ENCODE peak calls at places on chromosomes 3 and 15, in ten cellular contexts. M, W, E, N, L, O, G, X, K and B are unnamed samples.
A peak's percentile ranks its signal among the peaks of the same experiment; 100 is the strongest.

GRCh38 chr3:32249184-32249782 is 10.8 kb downstream of the CMTM8 start:
- DNase-seq in M (no peak), W (no peak), E (peak; percentile 87), N (no peak), L (peak; percentile 43), O (no peak), G (no peak), X (no peak), K (no peak), B (no peak)

GRCh38 chr3:28761380-28761779 is 412.8 kb upstream of the AZI2 start:
- DNase-seq in M (no peak), W (no peak), E (no peak), N (no peak), L (no peak), O (no peak), G (no peak), X (no peak), K (no peak), B (no peak)

GRCh38 chr3:4945318-4945717 is 33.9 kb upstream of the BHLHE40 start:
- DNase-seq in M (no peak), W (no peak), E (no peak), N (no peak), L (no peak), O (no peak), G (no peak), X (no peak), K (no peak), B (no peak)

GRCh38 chr3:30341079-30341478 is 265.3 kb upstream of the TGFBR2 start:
- DNase-seq in M (no peak), W (no peak), E (no peak), N (no peak), L (no peak), O (no peak), G (no peak), X (no peak), K (no peak), B (no peak)

GRCh38 chr15:96322401-96323249 is 7.9 kb upstream of the NR2F2 start:
- DNase-seq in M (peak; percentile 33), W (peak; percentile 93), E (peak; percentile 48), N (peak; percentile 51), L (no peak), O (peak; percentile 81), G (no peak), X (no peak), K (no peak), B (peak; percentile 20)

GRCh38 chr15:99536422-99537033 is 29.3 kb upstream of the MEF2A start:
- DNase-seq in M (peak; percentile 72), W (peak; percentile 89), E (peak; percentile 85), N (peak; percentile 42), L (peak; percentile 61), O (peak; percentile 36), G (no peak), X (no peak), K (peak; percentile 76), B (peak; percentile 43)

GRCh38 chr3:85584779-85585356 is 626.1 kb downstream of the CADM2 start:
- DNase-seq in M (no peak), W (no peak), E (no peak), N (no peak), L (no peak), O (no peak), G (no peak), X (no peak), K (no peak), B (no peak)

GRCh38 chr3:150319900-150320299 is 88.2 kb upstream of the TSC22D2 start:
- DNase-seq in M (no peak), W (no peak), E (peak; percentile 95), N (no peak), L (peak; percentile 98), O (no peak), G (no peak), X (no peak), K (no peak), B (peak; percentile 36)

GRCh38 chr3:106036706-106037105 is 167.9 kb upstream of the CBLB start:
- DNase-seq in M (no peak), W (no peak), E (no peak), N (no peak), L (no peak), O (no peak), G (no peak), X (no peak), K (no peak), B (no peak)

GRCh38 chr3:65146149-65146548 is 458.3 kb upstream of the ADAMTS9 start:
- DNase-seq in M (no peak), W (no peak), E (peak; percentile 25), N (no peak), L (no peak), O (no peak), G (no peak), X (no peak), K (no peak), B (no peak)

GRCh38 chr15:50458301-50458700 is 34.1 kb downstream of the USP8 start:
- DNase-seq in M (no peak), W (no peak), E (peak; percentile 50), N (no peak), L (no peak), O (no peak), G (no peak), X (no peak), K (no peak), B (no peak)

GRCh38 chr3:22392859-22393258 is 641.8 kb upstream of the ZNF385D start:
- DNase-seq in M (no peak), W (no peak), E (no peak), N (no peak), L (no peak), O (no peak), G (no peak), X (no peak), K (no peak), B (no peak)

GRCh38 chr15:60582370-60583036 is 103.6 kb upstream of the ICE2 start:
- DNase-seq in M (no peak), W (no peak), E (no peak), N (no peak), L (no peak), O (no peak), G (peak; percentile 65), X (no peak), K (no peak), B (no peak)

GRCh38 chr3:157073810-157074209 is 86.1 kb downstream of the CCNL1 start:
- DNase-seq in M (no peak), W (no peak), E (peak; percentile 93), N (no peak), L (no peak), O (no peak), G (no peak), X (no peak), K (no peak), B (no peak)

GRCh38 chr3:197847866-197848401 is 56.9 kb downstream of the LRCH3 start:
- DNase-seq in M (no peak), W (no peak), E (peak; percentile 49), N (no peak), L (no peak), O (no peak), G (peak; percentile 45), X (peak; percentile 18), K (no peak), B (no peak)
- H3K36me3 ChIP-seq in M (peaks cover 48% of the 10 kb centered on the region), W (peaks cover 11% of the 10 kb centered on the region), E (peaks cover 23% of the 10 kb centered on the region), N (peaks cover 98% of the 10 kb centered on the region), L (peaks cover 30% of the 10 kb centered on the region), O (no peaks in the 10 kb centered on the region), G (peaks cover 35% of the 10 kb centered on the region), X (no peaks in the 10 kb centered on the region), K (peaks cover 74% of the 10 kb centered on the region), B (peaks cover 49% of the 10 kb centered on the region)

GRCh38 chr3:9388142-9388541 is 9.3 kb upstream of the SETD5 start:
- DNase-seq in M (no peak), W (no peak), E (no peak), N (no peak), L (no peak), O (no peak), G (no peak), X (no peak), K (no peak), B (no peak)
- H3K36me3 ChIP-seq in M (peaks cover 77% of the 10 kb centered on the region), W (peaks cover 80% of the 10 kb centered on the region), E (peaks cover 89% of the 10 kb centered on the region), N (peaks cover 95% of the 10 kb centered on the region), L (peaks cover 55% of the 10 kb centered on the region), O (no peaks in the 10 kb centered on the region), G (peaks cover 77% of the 10 kb centered on the region), X (no peaks in the 10 kb centered on the region), K (peaks cover 73% of the 10 kb centered on the region), B (no peaks in the 10 kb centered on the region)

DNA sequence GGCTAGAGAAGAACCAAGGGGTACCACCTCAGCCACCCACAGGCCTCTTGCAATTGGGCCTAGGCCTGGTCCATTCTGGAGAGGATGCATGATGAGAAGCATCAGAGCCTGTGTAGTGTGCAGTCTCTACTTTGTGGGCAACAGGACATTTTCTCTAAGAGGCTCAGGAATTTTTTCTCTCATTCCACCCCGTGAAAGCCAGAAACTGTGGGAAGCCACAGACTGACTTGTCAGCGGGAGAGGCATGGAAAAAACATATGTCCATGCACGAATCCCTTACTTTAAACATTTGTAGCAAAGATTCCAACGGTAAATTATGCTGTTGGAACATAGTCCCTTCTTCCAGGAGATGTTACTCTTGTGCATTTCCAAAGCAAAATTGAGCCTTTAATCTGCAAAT is 196.5 kb downstream of the KLHL25 start:
- DNase-seq in M (no peak), W (no peak), E (no peak), N (no peak), L (no peak), O (no peak), G (no peak), X (no peak), K (no peak), B (no peak)
- H3K36me3 ChIP-seq in M (no peaks in the 10 kb centered on the region), W (no peaks in the 10 kb centered on the region), E (no peaks in the 10 kb centered on the region), N (peaks cover 51% of the 10 kb centered on the region), L (no peaks in the 10 kb centered on the region), O (no peaks in the 10 kb centered on the region), G (peaks cover 1% of the 10 kb centered on the region), X (no peaks in the 10 kb centered on the region), K (peaks cover 4% of the 10 kb centered on the region), B (no peaks in the 10 kb centered on the region)

DNA sequence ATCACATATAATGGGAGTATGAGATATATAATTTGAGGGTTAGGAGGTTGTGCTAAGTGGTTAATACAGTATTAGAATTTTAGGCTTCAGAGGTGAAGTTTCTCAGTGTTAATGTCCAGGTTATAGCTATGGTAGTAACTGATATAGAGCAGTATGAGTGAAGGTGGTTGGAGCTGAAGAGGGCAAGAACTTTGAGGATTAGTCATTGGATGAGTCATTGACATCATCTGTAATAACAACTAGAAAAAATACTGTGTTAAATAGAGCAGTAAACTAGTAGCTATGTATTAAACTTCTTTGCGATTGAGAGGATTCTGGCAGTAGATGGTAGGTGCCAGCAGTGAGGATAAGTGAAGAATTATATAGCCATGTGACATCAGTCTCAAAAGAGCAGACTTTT is 47.5 kb upstream of the EIF3J start:
- DNase-seq in M (no peak), W (no peak), E (peak; percentile 86), N (no peak), L (peak; percentile 33), O (no peak), G (no peak), X (no peak), K (no peak), B (no peak)
- H3K36me3 ChIP-seq in M (peaks cover 38% of the 10 kb centered on the region), W (peaks cover 12% of the 10 kb centered on the region), E (peaks cover 17% of the 10 kb centered on the region), N (peaks cover 82% of the 10 kb centered on the region), L (peaks cover 23% of the 10 kb centered on the region), O (no peaks in the 10 kb centered on the region), G (peaks cover 26% of the 10 kb centered on the region), X (peaks cover 3% of the 10 kb centered on the region), K (peaks cover 43% of the 10 kb centered on the region), B (no peaks in the 10 kb centered on the region)